ENCODE peak calls at places on chromosomes 5 and 9, in seven cellular contexts. F, C, P, R, Q, X and N are unnamed samples.

GRCh38 chr9:76654051-76654461 is 110.2 kb upstream of the PCA3 start:
- DNase-seq in C (no peak), Q (no peak), F (no peak), R (no peak), X (no peak), P (no peak), N (no peak)

GRCh38 chr5:168055141-168055680 is 236.2 kb upstream of the WWC1 start:
- DNase-seq in X (no peak), C (no peak), Q (no peak), F (no peak), R (no peak), P (no peak), N (no peak)

GRCh38 chr5:77010281-77010680 is 19.9 kb upstream of the AGGF1 start:
- DNase-seq in R (no peak), F (no peak), X (no peak), P (no peak), Q (no peak), C (no peak), N (no peak)

GRCh38 chr5:151685749-151686672 is 704 bp downstream of the SPARC start:
- DNase-seq in R (no peak), F (no peak), P (no peak), X (no peak), C (peak; percentile 56), Q (no peak), N (no peak)

GRCh38 chr5:78975035-78975434 is 10.1 kb downstream of the ARSB start:
- DNase-seq in C (no peak), F (no peak), P (no peak), Q (no peak), X (no peak), R (no peak), N (no peak)

GRCh38 chr9:92882276-92882675 is 4.4 kb upstream of the ZNF484 start:
- DNase-seq in R (no peak), C (no peak), P (no peak), X (no peak), F (no peak), Q (no peak), N (no peak)

GRCh38 chr9:27118916-27119315 is 9.9 kb downstream of the TEK start:
- DNase-seq in C (no peak), F (no peak), X (no peak), Q (peak; percentile 67), P (no peak), R (peak; percentile 57), N (no peak)

GRCh38 chr5:27854243-27854852 is 816.0 kb upstream of the CDH9 start:
- DNase-seq in F (no peak), P (no peak), X (no peak), R (peak; percentile 39), Q (peak; percentile 47), C (no peak), N (no peak)

GRCh38 chr5:79464695-79465332 is 49.1 kb downstream of the HOMER1 start:
- DNase-seq in X (no peak), P (no peak), F (no peak), Q (peak; percentile 39), R (peak; percentile 52), C (peak; percentile 18), N (no peak)

GRCh38 chr9:117917873-117918272 is 213.7 kb downstream of the TLR4 start:
- DNase-seq in Q (peak; percentile 23), F (no peak), R (no peak), C (no peak), P (no peak), X (no peak), N (no peak)

GRCh38 chr5:590343-590742 is 21.8 kb upstream of the CEP72 start:
- DNase-seq in Q (no peak), P (no peak), F (no peak), C (no peak), X (no peak), R (no peak), N (no peak)

GRCh38 chr5:107955321-107955720 is 284.6 kb upstream of the EFNA5 start:
- DNase-seq in Q (no peak), R (no peak), C (peak; percentile 22), X (no peak), F (no peak), P (no peak), N (no peak)

GRCh38 chr5:99032234-99033013 is 103.6 kb upstream of the CHD1 start:
- DNase-seq in F (no peak), X (peak; percentile 48), R (peak; percentile 91), Q (peak; percentile 71), P (no peak), C (peak; percentile 74), N (no peak)

GRCh38 chr5:157514974-157515373 is 55.0 kb downstream of the NIPAL4 start:
- DNase-seq in F (no peak), P (no peak), R (no peak), Q (no peak), C (no peak), X (no peak), N (no peak)

GRCh38 chr5:43425965-43426364 is 13.8 kb upstream of the CCL28 start:
- DNase-seq in P (no peak), F (no peak), C (no peak), X (no peak), R (peak; percentile 88), Q (peak; percentile 88), N (no peak)

GRCh38 chr5:170420809-170421412 is 31.7 kb upstream of the KCNMB1 start:
- DNase-seq in X (peak; percentile 52), P (no peak), R (peak; percentile 61), F (no peak), C (peak; percentile 90), Q (peak; percentile 59), N (no peak)

GRCh38 chr9:124296094-124296493 is 38.3 kb downstream of the NEK6 start:
- DNase-seq in F (no peak), C (no peak), Q (no peak), P (no peak), R (no peak), X (no peak), N (no peak)

GRCh38 chr5:169667896-169668674 is 31.0 kb downstream of the DOCK2 start:
- DNase-seq in C (no peak), Q (peak; percentile 31), P (no peak), X (no peak), F (no peak), R (peak; percentile 74), N (no peak)

GRCh38 chr9:97852001-97852398 is 1.0 kb upstream of the FOXE1 start:
- DNase-seq in Q (no peak), X (no peak), R (no peak), F (no peak), P (no peak), C (peak; percentile 72), N (peak; percentile 80)

GRCh38 chr9:20001058-20001457 is 212.2 kb upstream of the SLC24A2 start:
- DNase-seq in P (no peak), R (no peak), X (no peak), C (no peak), Q (no peak), F (no peak), N (no peak)

GRCh38 chr9:77175152-77175551 is 2.2 kb upstream of the VPS13A start:
- DNase-seq in R (no peak), X (no peak), P (no peak), Q (no peak), C (no peak), F (no peak), N (no peak)

GRCh38 chr5:119417891-119418781 is 34.2 kb upstream of the HSD17B4 start:
- DNase-seq in R (peak; percentile 15), F (no peak), C (peak; percentile 27), X (no peak), Q (peak; percentile 60), P (no peak), N (no peak)

GRCh38 chr5:40046792-40047191 is 622.0 kb upstream of the DAB2 start:
- DNase-seq in F (no peak), P (no peak), X (no peak), C (no peak), Q (peak; percentile 86), R (peak; percentile 93), N (no peak)

GRCh38 chr5:36060516-36060885 is 6.2 kb downstream of the UGT3A2 start:
- DNase-seq in Q (no peak), F (no peak), R (peak; percentile 55), X (no peak), P (no peak), C (no peak), N (no peak)

GRCh38 chr9:136048560-136049411 is 46.3 kb downstream of the NACC2 start:
- DNase-seq in P (no peak), X (no peak), F (no peak), Q (no peak), C (no peak), R (no peak), N (peak; percentile 73)

DNA sequence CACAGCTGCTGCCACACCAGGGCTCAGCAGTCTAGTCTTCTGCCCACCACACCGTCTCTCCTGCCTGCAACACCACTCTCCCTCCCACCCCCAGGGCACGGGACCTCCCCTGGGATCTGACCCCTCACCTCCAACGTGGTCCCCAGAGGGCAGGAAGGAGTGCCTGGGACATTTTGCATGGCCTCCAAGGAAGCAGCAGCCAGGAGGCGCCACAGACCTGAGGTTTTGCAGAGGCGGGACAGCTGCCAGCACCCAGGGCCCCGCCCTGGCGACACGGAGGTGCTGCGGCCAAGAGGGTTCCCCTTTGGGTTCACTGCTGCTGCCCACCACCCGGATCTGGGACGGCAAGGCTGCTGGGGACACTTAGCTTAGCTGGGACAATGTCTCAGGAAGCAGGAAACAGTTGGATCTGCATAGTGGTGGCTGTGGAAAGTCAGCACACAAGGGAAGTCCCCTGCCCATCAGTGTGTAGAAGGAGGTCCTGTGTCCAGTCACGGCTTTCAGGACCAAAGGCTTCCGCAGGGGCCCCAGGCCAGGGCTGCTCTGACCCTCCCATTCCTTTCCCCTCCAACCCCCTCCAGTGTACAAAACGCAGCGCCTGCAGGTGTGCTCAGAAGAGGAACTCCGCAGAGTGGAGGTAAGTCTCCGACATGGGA is 13.8 kb downstream of the PROP1 start:
- DNase-seq in P (no peak), R (peak; percentile 50), C (peak; percentile 67), F (no peak), X (no peak), Q (no peak), N (peak; percentile 82)
- TF ChIP-seq CTCF in P (peak; percentile 44), R (peak; percentile 71), C (peak; percentile 55), F (peak; percentile 22), X (peak; percentile 11), Q (peak; percentile 62), N (no peak)

GRCh38 chr9:133048595-133048994 is 13.2 kb upstream of the CEL start:
- DNase-seq in F (no peak), C (peak; percentile 15), R (peak; percentile 30), Q (peak; percentile 29), X (no peak), P (no peak), N (no peak)
- TF ChIP-seq CTCF in F (peak; percentile 33), C (peak; percentile 43), R (peak; percentile 43), Q (peak; percentile 70), X (no peak), P (peak; percentile 52), N (peak; percentile 62)

DNA sequence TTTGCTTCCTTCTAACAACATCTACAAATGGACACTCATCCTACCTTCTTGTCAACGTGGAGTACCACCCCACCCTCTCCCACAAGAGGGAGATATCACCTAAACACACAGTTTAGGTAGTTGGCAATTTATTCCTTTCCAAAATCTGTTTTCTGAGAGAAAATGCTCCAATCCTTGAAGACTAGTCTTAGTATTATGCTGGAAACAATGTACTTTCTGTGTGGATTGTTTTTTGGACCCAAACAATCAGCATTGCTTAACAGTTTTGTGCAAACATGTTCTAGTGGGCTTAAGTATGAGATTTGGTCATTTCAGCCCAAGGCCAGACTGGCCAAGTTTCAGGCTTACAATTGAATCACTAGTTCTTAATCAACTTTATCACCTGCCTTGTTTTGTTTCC is 359.1 kb downstream of the ARHGEF28 start:
- DNase-seq in Q (peak; percentile 75), P (no peak), R (peak; percentile 62), X (no peak), C (peak; percentile 40), F (no peak), N (no peak)
- TF ChIP-seq CTCF in Q (peak; percentile 45), P (no peak), R (peak; percentile 81), X (no peak), C (peak; percentile 61), F (no peak), N (peak; percentile 51)

GRCh38 chr5:138819065-138819464 is 56.1 kb downstream of the LRRTM2 start:
- DNase-seq in Q (no peak), P (no peak), X (no peak), C (peak; percentile 6), F (no peak), R (no peak), N (no peak)
- TF ChIP-seq CTCF in Q (no peak), P (no peak), X (no peak), C (no peak), F (no peak), R (no peak), N (no peak)